ENCODE peak calls at places on chromosome 12, in seven cellular contexts. Z is IMR-90, G is HCT116, V is ovary, N is A549, C is thyroid gland, I is K562. W is an unnamed sample.

GRCh38 chr12:1496162-1496925 is 98.0 kb downstream of the FBXL14 start:
- DNase-seq in Z (peak; percentile 31), G (no peak), V (no peak), N (no peak), C (peak; percentile 34), I (no peak), W (no peak)

GRCh38 chr12:49274396-49275069 is 9.7 kb downstream of the TUBA1C start:
- DNase-seq in Z (no peak), G (no peak), V (no peak), N (no peak), C (no peak), I (no peak), W (no peak)

GRCh38 chr12:51896236-51896635 is 8.3 kb downstream of the ANKRD33 start:
- DNase-seq in Z (no peak), G (no peak), V (no peak), N (no peak), C (no peak), I (no peak), W (no peak)

GRCh38 chr12:45794422-45794821 is 64.9 kb downstream of the ARID2 start:
- DNase-seq in Z (no peak), G (no peak), V (no peak), N (no peak), C (no peak), I (no peak), W (no peak)

GRCh38 chr12:49868952-49869815 is 26.3 kb upstream of the BCDIN3D start:
- DNase-seq in Z (peak; percentile 97), G (no peak), V (peak; percentile 91), N (no peak), C (peak; percentile 96), I (peak; percentile 97), W (peak; percentile 64)

GRCh38 chr12:39006286-39006685 is 100.9 kb upstream of the CPNE8 start:
- DNase-seq in Z (no peak), G (no peak), V (no peak), N (no peak), C (no peak), I (no peak), W (no peak)

GRCh38 chr12:48980389-48980952 is 2.3 kb downstream of the WNT1 start:
- DNase-seq in Z (no peak), G (no peak), V (no peak), N (no peak), C (no peak), I (no peak), W (no peak)

GRCh38 chr12:31897791-31898503 is 61.3 kb upstream of the RESF1 start:
- DNase-seq in Z (no peak), G (peak; percentile 19), V (no peak), N (no peak), C (peak; percentile 21), I (peak; percentile 80), W (no peak)

GRCh38 chr12:108592033-108592909 is 5.6 kb downstream of the TMEM119 start:
- DNase-seq in Z (no peak), G (no peak), V (no peak), N (no peak), C (no peak), I (no peak), W (no peak)

GRCh38 chr12:26238341-26239126 is 43.2 kb downstream of the SSPN start:
- DNase-seq in Z (no peak), G (no peak), V (no peak), N (no peak), C (peak; percentile 52), I (no peak), W (no peak)

GRCh38 chr12:272942-273906 is 10.6 kb upstream of the SLC6A13 start:
- DNase-seq in Z (no peak), G (no peak), V (no peak), N (no peak), C (no peak), I (no peak), W (no peak)

GRCh38 chr12:66003951-66004350 is 126.6 kb downstream of the LLPH start:
- DNase-seq in Z (no peak), G (no peak), V (no peak), N (no peak), C (no peak), I (no peak), W (no peak)

GRCh38 chr12:101968770-101969169 is 91.4 kb downstream of the DRAM1 start:
- DNase-seq in Z (no peak), G (no peak), V (no peak), N (no peak), C (no peak), I (no peak), W (no peak)

GRCh38 chr12:68119724-68120211 is 39.8 kb downstream of the IFNG start:
- DNase-seq in Z (no peak), G (no peak), V (no peak), N (no peak), C (no peak), I (no peak), W (no peak)

GRCh38 chr12:12918781-12919180 is 27.4 kb downstream of the GPRC5A start:
- DNase-seq in Z (no peak), G (no peak), V (no peak), N (no peak), C (no peak), I (no peak), W (no peak)

GRCh38 chr12:130281157-130281799 is 56.4 kb upstream of the PIWIL1 start:
- DNase-seq in Z (no peak), G (no peak), V (no peak), N (peak; percentile 25), C (peak; percentile 30), I (peak; percentile 50), W (no peak)

GRCh38 chr12:120960657-120961056 is 17.7 kb upstream of the HNF1A start:
- DNase-seq in Z (no peak), G (no peak), V (no peak), N (no peak), C (no peak), I (no peak), W (no peak)

GRCh38 chr12:107801150-107801549 is 26.6 kb downstream of the ASCL4 start:
- DNase-seq in Z (peak; percentile 39), G (no peak), V (no peak), N (no peak), C (no peak), I (no peak), W (no peak)

GRCh38 chr12:94872671-94873367 is 130.7 kb downstream of the NDUFA12 start:
- DNase-seq in Z (no peak), G (no peak), V (peak; percentile 53), N (no peak), C (peak; percentile 46), I (no peak), W (no peak)

GRCh38 chr12:112906712-112907414 is at the start of gene OAS1:
- DNase-seq in Z (peak; percentile 22), G (no peak), V (no peak), N (peak; percentile 63), C (peak; percentile 29), I (no peak), W (peak; percentile 54)
- TF ChIP-seq POLR2A in Z (no peak), G (no peak), V (no peak), N (no peak), C (peak; percentile 30), I (no peak), W (no peak)

GRCh38 chr12:56078931-56079728 is 835 bp upstream of the ERBB3 start:
- DNase-seq in Z (peak; percentile 74), G (peak; percentile 83), V (peak; percentile 84), N (peak; percentile 92), C (peak; percentile 94), I (peak; percentile 73), W (peak; percentile 79)
- TF ChIP-seq POLR2A in Z (no peak), G (peak; percentile 34), V (no peak), N (peak; percentile 75), C (peak; percentile 20), I (no peak), W (no peak)

GRCh38 chr12:93569301-93569655 is 3.2 kb upstream of the SOCS2 start:
- DNase-seq in Z (no peak), G (no peak), V (no peak), N (no peak), C (no peak), I (no peak), W (peak; percentile 15)

GRCh38 chr12:93569656-93570551 is 2.6 kb upstream of the SOCS2 start:
- DNase-seq in Z (peak; percentile 84), G (peak; percentile 72), V (peak; percentile 86), N (peak; percentile 96), C (peak; percentile 89), I (peak; percentile 98), W (peak; percentile 75)

GRCh38 chr12:93571360-93571853 is 1.1 kb upstream of the SOCS2 start:
- DNase-seq in Z (peak; percentile 55), G (peak; percentile 50), V (peak; percentile 82), N (peak; percentile 76), C (peak; percentile 66), I (peak; percentile 93), W (peak; percentile 45)

GRCh38 chr12:93571854-93572711 is at the start of gene SOCS2:
- DNase-seq in Z (peak; percentile 21), G (no peak), V (peak; percentile 57), N (peak; percentile 35), C (peak; percentile 41), I (peak; percentile 82), W (peak; percentile 23)

DNA sequence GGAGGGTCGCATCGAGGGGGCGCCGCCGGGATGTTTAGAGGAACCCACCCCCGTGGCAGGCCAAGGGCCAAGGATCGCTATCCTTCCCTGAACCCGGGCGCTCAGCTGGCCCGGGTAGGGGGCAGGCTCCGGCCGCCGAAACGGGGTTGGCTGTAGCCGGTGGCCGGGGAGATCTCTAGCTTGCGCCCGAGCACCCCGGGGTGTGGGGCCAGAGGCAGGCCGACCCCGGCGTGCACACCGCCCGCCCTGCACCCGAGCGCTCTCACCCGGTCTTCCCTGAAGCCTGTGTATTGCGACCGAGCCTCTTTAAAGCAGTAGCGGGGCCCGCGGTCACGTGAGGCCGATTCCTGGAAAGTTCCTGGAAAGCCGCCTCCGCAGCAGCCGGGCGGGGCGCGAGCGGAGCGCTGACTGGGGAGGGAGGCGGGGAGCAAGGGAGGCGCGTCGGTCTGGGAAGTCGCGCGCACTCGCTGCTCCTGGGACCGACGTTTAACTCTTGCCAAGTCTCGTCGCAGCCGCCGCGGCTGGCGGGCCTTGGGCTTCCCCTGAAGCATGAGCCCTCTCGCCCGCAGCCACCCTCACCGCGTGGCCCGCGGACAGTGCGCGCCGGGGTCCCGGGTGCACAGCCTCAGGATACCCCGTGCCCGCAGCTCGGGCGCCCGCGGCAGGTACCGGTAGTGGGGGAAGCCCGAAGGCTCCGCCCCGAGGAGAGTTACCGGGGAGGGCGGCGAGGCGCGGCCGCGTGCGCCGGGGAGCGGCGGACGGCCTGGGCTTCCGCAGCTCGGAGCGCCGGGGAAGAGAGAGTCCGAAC is 1.7 kb upstream of the SOCS2 start:
- DNase-seq in Z (peak; percentile 92), G (peak; percentile 89), V (peak; percentile 93), N (peak; percentile 88), C (peak; percentile 94), I (peak; percentile 98), W (peak; percentile 81)
- TF ChIP-seq POLR2A in Z (peak; percentile 40), G (no peak), V (peak; percentile 42), N (peak; percentile 31), C (peak; percentile 79), I (peak; percentile 83), W (peak; percentile 45)

DNA sequence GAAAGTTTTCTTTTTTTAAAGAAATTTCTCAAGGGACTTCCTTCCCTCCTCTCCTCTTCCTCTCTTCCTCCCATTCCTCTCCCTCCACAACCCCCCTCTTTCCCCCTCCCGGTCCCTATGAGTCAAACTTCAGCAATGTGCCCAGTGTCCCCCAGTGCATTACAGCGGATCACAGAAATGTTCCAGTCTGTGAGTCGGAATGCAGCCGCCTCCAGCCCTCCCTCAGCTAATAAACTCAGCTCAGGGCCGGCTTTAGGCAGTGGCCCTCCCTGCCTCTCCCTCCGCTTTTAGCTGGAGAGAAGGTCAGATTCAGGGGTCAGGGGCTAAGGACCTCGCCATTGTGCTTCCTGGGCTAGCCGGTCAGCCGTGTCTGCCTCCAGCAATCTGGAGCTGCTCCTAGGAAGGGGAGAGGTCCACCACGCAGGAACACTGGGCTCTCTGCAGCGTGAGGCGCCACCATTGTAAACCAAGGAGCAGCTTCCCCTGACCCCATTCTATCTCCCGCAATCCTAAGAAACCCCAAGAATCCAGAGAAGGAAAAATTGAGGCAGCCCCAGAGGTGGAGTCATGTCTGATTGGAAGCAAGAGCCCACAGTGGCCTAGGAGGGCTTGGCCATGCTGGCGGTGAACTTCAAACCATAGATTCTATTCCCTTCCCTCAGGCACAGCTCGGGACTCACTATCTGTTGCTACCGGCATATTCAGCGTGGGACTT is 1.1 kb upstream of the HDAC7 start:
- DNase-seq in Z (peak; percentile 95), G (peak; percentile 62), V (peak; percentile 78), N (peak; percentile 98), C (peak; percentile 95), I (peak; percentile 68), W (peak; percentile 98)
- TF ChIP-seq POLR2A in Z (no peak), G (no peak), V (peak; percentile 86), N (peak; percentile 70), C (peak; percentile 86), I (no peak), W (peak; percentile 37)